ENCODE peak calls at places on chromosome 14, in nine cellular contexts. F is mammary epithelial cell, S is sigmoid colon, Q is neural progenitor cell, R is psoas muscle, U is upper lobe of right lung, Z is uterus, I is body of pancreas, X is BE2C. B is an unnamed sample.
A peak's percentile ranks its signal among the peaks of the same experiment; 100 is the strongest.

GRCh38 chr14:34775342-34775741 is 60.9 kb upstream of the CFL2 start:
- DNase-seq in F (no peak), S (no peak), Q (no peak), R (no peak), U (no peak), Z (no peak), I (no peak), X (no peak), B (no peak)

GRCh38 chr14:91867316-91867988 is at the start of gene TC2N:
- DNase-seq in F (no peak), S (no peak), Q (no peak), R (no peak), U (no peak), Z (no peak), I (no peak), X (no peak), B (no peak)

GRCh38 chr14:61965030-61965745 is 203.0 kb downstream of the SNAPC1 start:
- DNase-seq in F (peak; percentile 94), S (no peak), Q (no peak), R (no peak), U (no peak), Z (no peak), I (no peak), X (no peak), B (peak; percentile 77)

GRCh38 chr14:73258845-73259611 is 21.7 kb downstream of the PAPLN start:
- DNase-seq in F (no peak), S (no peak), Q (no peak), R (no peak), U (no peak), Z (no peak), I (no peak), X (no peak), B (no peak)

GRCh38 chr14:64421166-64421565 is 33.0 kb downstream of the MTHFD1 start:
- DNase-seq in F (peak; percentile 40), S (no peak), Q (no peak), R (peak; percentile 33), U (no peak), Z (no peak), I (no peak), X (no peak), B (peak; percentile 81)

GRCh38 chr14:23104591-23105347 is at the start of gene CIROP:
- DNase-seq in F (no peak), S (peak; percentile 50), Q (no peak), R (no peak), U (no peak), Z (no peak), I (no peak), X (no peak), B (no peak)

GRCh38 chr14:95816539-95816938 is 60.1 kb upstream of the TUNAR start:
- DNase-seq in F (no peak), S (no peak), Q (no peak), R (no peak), U (no peak), Z (no peak), I (no peak), X (no peak), B (no peak)

GRCh38 chr14:21106506-21107359 is 5.9 kb downstream of the TMEM253 start:
- DNase-seq in F (peak; percentile 67), S (peak; percentile 89), Q (peak; percentile 82), R (peak; percentile 78), U (peak; percentile 91), Z (peak; percentile 83), I (peak; percentile 93), X (peak; percentile 86), B (peak; percentile 82)

GRCh38 chr14:24434676-24435075 is 4.9 kb downstream of the KHNYN start:
- DNase-seq in F (no peak), S (no peak), Q (no peak), R (no peak), U (no peak), Z (no peak), I (no peak), X (no peak), B (no peak)

GRCh38 chr14:97298775-97299174 is 501.6 kb downstream of the VRK1 start:
- DNase-seq in F (no peak), S (no peak), Q (no peak), R (no peak), U (no peak), Z (no peak), I (no peak), X (no peak), B (no peak)

GRCh38 chr14:74516451-74517155 is 23.0 kb downstream of the ISCA2 start:
- DNase-seq in F (peak; percentile 61), S (peak; percentile 18), Q (peak; percentile 27), R (no peak), U (peak; percentile 59), Z (no peak), I (no peak), X (no peak), B (no peak)

GRCh38 chr14:65230287-65230728 is 128.0 kb upstream of the MAX start:
- DNase-seq in F (no peak), S (peak; percentile 70), Q (no peak), R (no peak), U (peak; percentile 73), Z (no peak), I (peak; percentile 63), X (peak; percentile 61), B (peak; percentile 84)

GRCh38 chr14:89466460-89466859 is 49.4 kb upstream of the FOXN3 start:
- DNase-seq in F (no peak), S (no peak), Q (no peak), R (no peak), U (no peak), Z (no peak), I (peak; percentile 6), X (no peak), B (no peak)

GRCh38 chr14:21317433-21317832 is 37.5 kb downstream of the RPGRIP1 start:
- DNase-seq in F (no peak), S (no peak), Q (peak; percentile 20), R (no peak), U (no peak), Z (no peak), I (no peak), X (no peak), B (peak; percentile 32)

GRCh38 chr14:65720743-65721142 is 308.2 kb downstream of the FUT8 start:
- DNase-seq in F (no peak), S (no peak), Q (no peak), R (no peak), U (no peak), Z (no peak), I (no peak), X (no peak), B (no peak)

GRCh38 chr14:67207810-67208209 is 18.6 kb downstream of the GARIN2 start:
- DNase-seq in F (no peak), S (no peak), Q (no peak), R (no peak), U (no peak), Z (no peak), I (no peak), X (no peak), B (no peak)

GRCh38 chr14:90489916-90490726 is 93.3 kb downstream of the CALM1 start:
- DNase-seq in F (no peak), S (no peak), Q (no peak), R (no peak), U (no peak), Z (no peak), I (no peak), X (no peak), B (no peak)

GRCh38 chr14:59728294-59728693 is 142.3 kb downstream of the RTN1 start:
- DNase-seq in F (no peak), S (no peak), Q (peak; percentile 8), R (no peak), U (no peak), Z (no peak), I (no peak), X (no peak), B (no peak)

GRCh38 chr14:70045715-70046535 is 142.8 kb downstream of the SLC8A3 start:
- DNase-seq in F (peak; percentile 50), S (peak; percentile 70), Q (peak; percentile 84), R (peak; percentile 56), U (peak; percentile 82), Z (no peak), I (peak; percentile 90), X (peak; percentile 88), B (peak; percentile 77)

GRCh38 chr14:49623387-49623786 is 2.8 kb downstream of the MGAT2 start:
- DNase-seq in F (no peak), S (no peak), Q (no peak), R (no peak), U (no peak), Z (no peak), I (no peak), X (no peak), B (no peak)
- H3K4me3 ChIP-seq in F (no peak overlapping the region), S (no peak overlapping the region), Q (no peak overlapping the region), R (peak overlapping the region; percentile 80), U (no peak overlapping the region), Z (no peak overlapping the region), I (no peak overlapping the region), X (peak overlapping the region; percentile 91), B (no peak overlapping the region)

DNA sequence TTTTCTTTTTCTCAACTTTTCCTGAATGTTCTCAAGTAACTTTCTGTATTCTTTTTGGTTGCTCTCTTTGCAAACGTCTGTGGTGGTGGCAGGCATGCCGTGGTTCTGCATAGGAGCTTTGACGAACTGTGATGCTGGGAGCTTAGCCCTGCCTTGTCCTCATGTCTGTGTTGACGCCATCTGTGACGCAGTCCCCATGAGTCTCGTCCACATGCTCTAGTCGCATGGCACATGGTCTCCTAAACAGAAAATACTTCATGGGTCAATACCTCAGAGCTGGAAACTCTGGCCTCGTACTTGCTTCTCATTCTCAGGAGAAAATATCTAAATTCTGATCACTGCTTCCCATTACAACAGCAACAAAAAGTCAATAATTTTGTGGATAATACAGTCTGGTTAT is 50.3 kb upstream of the DYNC1H1 start:
- DNase-seq in F (no peak), S (no peak), Q (no peak), R (no peak), U (no peak), Z (no peak), I (no peak), X (no peak), B (no peak)
- TF ChIP-seq CTCF in F (no peak), S (no peak), Q (no peak), R (no peak), U (no peak), Z (no peak), I (no peak), X (no peak), B (no peak)

DNA sequence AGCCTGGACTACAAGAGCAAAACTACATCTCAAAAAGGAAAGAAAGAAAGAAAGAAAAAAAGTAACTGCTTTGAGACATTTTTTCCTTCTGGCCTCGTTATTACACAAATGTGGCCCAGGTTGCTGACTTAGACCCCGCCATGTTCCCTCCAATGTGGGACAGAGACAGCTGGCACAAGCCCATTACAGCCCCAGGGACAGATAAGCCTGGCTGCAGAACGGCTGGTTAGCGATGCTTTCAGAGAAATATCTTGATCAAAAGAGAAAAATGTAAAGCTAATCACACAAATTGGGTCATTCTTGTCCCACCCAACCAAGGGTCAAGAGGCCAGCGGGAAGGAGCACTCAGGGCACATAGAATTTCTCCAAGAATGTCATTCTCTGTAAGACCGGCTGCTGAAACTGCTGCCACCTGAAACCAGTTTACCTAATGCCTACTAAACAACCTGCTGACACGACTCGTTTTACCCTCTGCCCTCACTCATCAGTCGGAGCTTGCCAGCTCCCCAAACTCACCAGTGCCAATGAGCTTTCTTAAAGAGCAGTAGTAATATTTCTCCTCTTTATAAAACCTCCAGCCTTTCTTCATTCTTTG is 63.1 kb downstream of the TNFAIP2 start:
- DNase-seq in F (no peak), S (peak; percentile 45), Q (peak; percentile 39), R (no peak), U (peak; percentile 7), Z (no peak), I (no peak), X (peak; percentile 39), B (no peak)
- H3K27me3 ChIP-seq in F (peaks cover 3% of the 10 kb centered on the region), S (peaks cover 11% of the 10 kb centered on the region), Q (peaks cover 46% of the 10 kb centered on the region), R (no peaks in the 10 kb centered on the region), U (peaks cover 30% of the 10 kb centered on the region), Z (no peaks in the 10 kb centered on the region), I (no peaks in the 10 kb centered on the region), X (no peaks in the 10 kb centered on the region), B (peaks cover 27% of the 10 kb centered on the region)

GRCh38 chr14:46651526-46652144 is at the start of gene RPL10L:
- DNase-seq in F (no peak), S (no peak), Q (peak; percentile 2), R (no peak), U (no peak), Z (no peak), I (no peak), X (peak; percentile 19), B (no peak)
- H3K4me3 ChIP-seq in F (no peak within 1 kb of the TSS), S (no peak within 1 kb of the TSS), Q (no peak within 1 kb of the TSS), R (no peak within 1 kb of the TSS), U (no peak within 1 kb of the TSS), Z (no peak within 1 kb of the TSS), I (no peak within 1 kb of the TSS), X (no peak within 1 kb of the TSS), B (no peak within 1 kb of the TSS)

B was measured in cardiac muscle cell.